ENCODE peak calls at places on chromosomes 5 and 9, in nine cellular contexts. S, F, E, A, Z, C, N, B and H are unnamed samples.

GRCh38 chr5:134583821-134584220 is 48.8 kb downstream of the SAR1B start:
- DNase-seq in S (no peak), N (peak), E (no peak), Z (no peak), A (no peak), C (no peak), B (no peak), F (no peak), H (no peak)

GRCh38 chr9:91844170-91844569 is 105.9 kb downstream of the ROR2 start:
- DNase-seq in N (no peak), Z (no peak), S (no peak), B (no peak), C (peak), A (no peak), E (no peak), F (no peak), H (no peak)

GRCh38 chr5:151094054-151094858 is 13.4 kb upstream of the TNIP1 start:
- DNase-seq in S (peak), E (no peak), N (peak), F (no peak), C (peak), Z (no peak), B (no peak), A (no peak), H (peak)

GRCh38 chr5:1728846-1729245 is 70.8 kb downstream of the MRPL36 start:
- DNase-seq in N (no peak), C (no peak), Z (no peak), B (no peak), E (no peak), A (no peak), F (no peak), S (no peak), H (no peak)

GRCh38 chr5:153504726-153505125 is 14.3 kb downstream of the GRIA1 start:
- DNase-seq in S (no peak), A (no peak), B (no peak), C (no peak), N (no peak), E (no peak), Z (no peak), F (no peak), H (no peak)

GRCh38 chr9:21506910-21507795 is 25.0 kb upstream of the IFNE start:
- DNase-seq in N (no peak), A (no peak), C (no peak), F (no peak), E (no peak), S (no peak), Z (no peak), B (peak), H (no peak)

GRCh38 chr5:159317849-159318248 is 12.4 kb downstream of the IL12B start:
- DNase-seq in E (no peak), S (no peak), Z (no peak), B (no peak), A (no peak), N (no peak), F (no peak), C (no peak), H (no peak)

GRCh38 chr5:111364992-111365391 is 140.8 kb downstream of the CAMK4 start:
- DNase-seq in S (no peak), F (peak), C (no peak), A (no peak), E (no peak), N (no peak), Z (no peak), B (peak), H (no peak)

GRCh38 chr5:37668524-37669047 is 171.3 kb downstream of the GDNF start:
- DNase-seq in C (peak), Z (no peak), N (no peak), A (peak), S (no peak), B (peak), F (no peak), E (no peak), H (no peak)

GRCh38 chr5:135891804-135892203 is 3.8 kb downstream of the IL9 start:
- DNase-seq in Z (no peak), A (no peak), E (no peak), N (no peak), C (no peak), B (no peak), S (no peak), F (peak), H (no peak)

GRCh38 chr5:122779451-122779850 is 4.6 kb downstream of the SNX2 start:
- DNase-seq in F (no peak), Z (no peak), C (no peak), E (no peak), N (no peak), S (no peak), A (no peak), B (peak), H (no peak)

GRCh38 chr5:163976691-163977090 is 471.3 kb downstream of the MAT2B start:
- DNase-seq in C (no peak), S (no peak), Z (no peak), E (no peak), A (no peak), F (no peak), B (peak), N (no peak), H (no peak)

GRCh38 chr9:69573666-69574456 is 98.3 kb downstream of the APBA1 start:
- DNase-seq in N (no peak), A (no peak), F (no peak), B (peak), S (no peak), E (no peak), Z (no peak), C (no peak), H (no peak)

GRCh38 chr9:17470015-17470414 is 108.9 kb upstream of the SH3GL2 start:
- DNase-seq in C (no peak), N (no peak), A (no peak), S (no peak), B (no peak), F (no peak), E (no peak), Z (no peak), H (no peak)

GRCh38 chr5:133643365-133643764 is 31.0 kb upstream of the FSTL4 start:
- DNase-seq in B (no peak), N (no peak), A (no peak), C (no peak), Z (no peak), F (no peak), S (no peak), E (no peak), H (no peak)

GRCh38 chr9:126947529-126947928 is 32.9 kb downstream of the RALGPS1 start:
- DNase-seq in F (no peak), Z (no peak), A (no peak), B (no peak), C (no peak), S (peak), E (no peak), N (no peak), H (no peak)

GRCh38 chr9:36632892-36633291 is 60.2 kb downstream of the MELK start:
- DNase-seq in N (peak), A (no peak), B (peak), F (no peak), C (no peak), S (peak), Z (no peak), E (no peak), H (peak)

GRCh38 chr9:123102380-123103113 is 69.1 kb downstream of the GPR21 start:
- DNase-seq in C (no peak), S (no peak), N (no peak), E (no peak), F (no peak), A (no peak), Z (no peak), B (no peak), H (no peak)
- TF ChIP-seq CTCF in C (no peak), S (peak), N (peak), E (no peak), F (peak), A (peak), Z (peak), B (peak), H (peak)

GRCh38 chr9:1018121-1018520 is 32.0 kb upstream of the DMRT2 start:
- DNase-seq in Z (no peak), F (peak), A (no peak), S (peak), C (peak), N (no peak), E (no peak), B (peak), H (peak)
- TF ChIP-seq CTCF in Z (peak), F (peak), A (peak), S (peak), C (peak), N (peak), E (no peak), B (peak), H (peak)

GRCh38 chr9:133320421-133320881 is 15.5 kb downstream of the SURF6 start:
- DNase-seq in B (no peak), S (no peak), E (no peak), A (no peak), F (no peak), C (no peak), Z (no peak), N (no peak), H (no peak)

GRCh38 chr9:133321411-133321935 is 14.5 kb downstream of the SURF6 start:
- DNase-seq in A (no peak), N (no peak), F (no peak), E (no peak), S (no peak), Z (no peak), B (no peak), C (no peak), H (no peak)

GRCh38 chr9:133315997-133316396 is 20.0 kb downstream of the SURF6 start:
- DNase-seq in Z (no peak), F (no peak), N (no peak), C (no peak), B (no peak), E (no peak), A (no peak), S (no peak), H (no peak)
- TF ChIP-seq CTCF in Z (no peak), F (no peak), N (no peak), C (no peak), B (no peak), E (no peak), A (no peak), S (no peak), H (no peak)

GRCh38 chr9:113998529-113999255 is 79.4 kb downstream of the AMBP start:
- DNase-seq in E (no peak), A (peak), S (no peak), Z (no peak), C (no peak), N (no peak), F (no peak), B (peak), H (no peak)
- TF ChIP-seq CTCF in E (no peak), A (no peak), S (no peak), Z (no peak), C (no peak), N (no peak), F (peak), B (peak), H (no peak)

GRCh38 chr9:35599763-35600604 is 5.1 kb upstream of the TESK1 start:
- DNase-seq in C (no peak), N (no peak), Z (no peak), A (no peak), B (no peak), E (no peak), S (no peak), F (no peak), H (no peak)
- TF ChIP-seq CTCF in C (no peak), N (no peak), Z (no peak), A (no peak), B (peak), E (no peak), S (no peak), F (no peak), H (peak)

GRCh38 chr5:143860211-143860610 is 48.2 kb downstream of the HMHB1 start:
- DNase-seq in C (no peak), A (no peak), E (no peak), F (no peak), Z (no peak), S (no peak), N (no peak), B (no peak), H (peak)
- TF ChIP-seq CTCF in C (no peak), A (no peak), E (no peak), F (no peak), Z (no peak), S (peak), N (no peak), B (no peak), H (no peak)